ENCODE peak calls at places on chromosomes 5 and 9, in seven cellular contexts. M, A, R, P, O, K and Y are unnamed samples.
A peak's percentile ranks its signal among the peaks of the same experiment; 100 is the strongest.

GRCh38 chr5:150208187-150209015 is 18.5 kb downstream of the SLC6A7 start:
- DNase-seq in M (peak; percentile 79), A (no peak), R (no peak), P (no peak), O (no peak), K (no peak), Y (no peak)

GRCh38 chr9:117247271-117247670 is 167.6 kb downstream of the ASTN2 start:
- DNase-seq in M (no peak), A (no peak), R (no peak), P (no peak), O (no peak), K (no peak), Y (no peak)

GRCh38 chr5:55234171-55234700 is 828 bp upstream of the CCNO start:
- DNase-seq in M (peak; percentile 19), A (no peak), R (no peak), P (peak; percentile 18), O (peak; percentile 48), K (no peak), Y (no peak)

GRCh38 chr5:58629190-58630159 is 46.6 kb downstream of the RAB3C start:
- DNase-seq in M (no peak), A (no peak), R (no peak), P (no peak), O (no peak), K (no peak), Y (no peak)

GRCh38 chr9:100575765-100576368 is 2.0 kb upstream of the CAVIN4 start:
- DNase-seq in M (peak; percentile 73), A (no peak), R (no peak), P (no peak), O (no peak), K (no peak), Y (no peak)

GRCh38 chr5:115543365-115543700 is 1.2 kb downstream of the FEM1C start:
- DNase-seq in M (no peak), A (no peak), R (no peak), P (no peak), O (no peak), K (no peak), Y (no peak)

GRCh38 chr5:173456751-173457171 is 128.5 kb upstream of the STC2 start:
- DNase-seq in M (peak; percentile 81), A (no peak), R (no peak), P (no peak), O (no peak), K (no peak), Y (peak; percentile 46)

GRCh38 chr9:69157751-69158466 is 16.2 kb upstream of the TJP2 start:
- DNase-seq in M (peak; percentile 84), A (no peak), R (no peak), P (no peak), O (no peak), K (peak; percentile 46), Y (no peak)

GRCh38 chr9:124353811-124354274 is 61.4 kb downstream of the PSMB7 start:
- DNase-seq in M (peak; percentile 79), A (no peak), R (no peak), P (no peak), O (no peak), K (peak; percentile 27), Y (no peak)

GRCh38 chr5:136811551-136811950 is 446.2 kb upstream of the TRPC7 start:
- DNase-seq in M (peak; percentile 86), A (no peak), R (no peak), P (no peak), O (no peak), K (peak; percentile 61), Y (no peak)

GRCh38 chr5:140546851-140547507 is 483 bp upstream of the EIF4EBP3 start:
- DNase-seq in M (no peak), A (no peak), R (no peak), P (no peak), O (peak; percentile 50), K (no peak), Y (no peak)

GRCh38 chr9:651372-651771 is 190.1 kb upstream of the DMRT1 start:
- DNase-seq in M (no peak), A (no peak), R (no peak), P (no peak), O (no peak), K (no peak), Y (no peak)

GRCh38 chr5:102910240-102911226 is 155.4 kb downstream of the PAM start:
- DNase-seq in M (peak; percentile 70), A (no peak), R (no peak), P (no peak), O (no peak), K (peak; percentile 2), Y (no peak)

GRCh38 chr5:134436523-134437339 is 25.1 kb upstream of the CDKN2AIPNL start:
- DNase-seq in M (peak; percentile 98), A (peak; percentile 70), R (peak; percentile 54), P (peak; percentile 67), O (no peak), K (peak; percentile 74), Y (no peak)

GRCh38 chr5:2391021-2391420 is 360.5 kb downstream of the IRX2 start:
- DNase-seq in M (no peak), A (no peak), R (no peak), P (no peak), O (no peak), K (no peak), Y (no peak)

GRCh38 chr9:121746411-121746810 is 95.0 kb downstream of the DAB2IP start:
- DNase-seq in M (no peak), A (no peak), R (no peak), P (no peak), O (no peak), K (no peak), Y (no peak)

GRCh38 chr5:179023528-179024189 is at the start of gene ZNF879:
- DNase-seq in M (peak; percentile 94), A (peak; percentile 85), R (peak; percentile 25), P (peak; percentile 79), O (peak; percentile 95), K (peak; percentile 86), Y (peak; percentile 65)

GRCh38 chr9:123111427-123111826 is 78.0 kb downstream of the GPR21 start:
- DNase-seq in M (no peak), A (no peak), R (no peak), P (no peak), O (no peak), K (no peak), Y (no peak)

GRCh38 chr5:83957188-83957587 is 236.5 kb upstream of the HAPLN1 start:
- DNase-seq in M (peak; percentile 33), A (no peak), R (no peak), P (no peak), O (no peak), K (no peak), Y (no peak)

GRCh38 chr5:14204785-14205321 is 61.7 kb downstream of the TRIO start:
- DNase-seq in M (peak; percentile 82), A (no peak), R (no peak), P (peak; percentile 34), O (peak; percentile 75), K (no peak), Y (no peak)

GRCh38 chr9:32783168-32783891 is at the start of gene TMEM215:
- DNase-seq in M (no peak), A (no peak), R (no peak), P (peak; percentile 5), O (peak; percentile 28), K (no peak), Y (no peak)

GRCh38 chr5:72505026-72505425 is 2.2 kb downstream of the ZNF366 start:
- DNase-seq in M (no peak), A (no peak), R (no peak), P (no peak), O (no peak), K (no peak), Y (no peak)

GRCh38 chr5:7495133-7495521 is 99.2 kb downstream of the ADCY2 start:
- DNase-seq in M (no peak), A (no peak), R (no peak), P (no peak), O (no peak), K (no peak), Y (no peak)

GRCh38 chr9:130712564-130713285 is 19.1 kb downstream of the EXOSC2 start:
- DNase-seq in M (peak; percentile 98), A (peak; percentile 97), R (peak; percentile 95), P (peak; percentile 99), O (peak; percentile 99), K (peak; percentile 97), Y (peak; percentile 86)

GRCh38 chr5:7815757-7816534 is 35.0 kb downstream of the CFAP90 start:
- DNase-seq in M (peak; percentile 39), A (peak; percentile 60), R (peak; percentile 67), P (peak; percentile 72), O (peak; percentile 84), K (peak; percentile 4), Y (peak; percentile 4)

GRCh38 chr5:141001854-141002666 is 35.8 kb downstream of the PCDHAC2 start:
- DNase-seq in M (no peak), A (no peak), R (no peak), P (peak; percentile 52), O (peak; percentile 30), K (no peak), Y (no peak)

GRCh38 chr9:97635026-97635425 is 1.4 kb downstream of the NCBP1 start:
- DNase-seq in M (no peak), A (no peak), R (no peak), P (no peak), O (no peak), K (no peak), Y (no peak)

GRCh38 chr5:168401226-168401625 is 85.0 kb upstream of the RARS1 start:
- DNase-seq in M (no peak), A (no peak), R (no peak), P (no peak), O (no peak), K (no peak), Y (no peak)

GRCh38 chr5:133159543-133159942 is 107.7 kb downstream of the HSPA4 start:
- DNase-seq in M (no peak), A (no peak), R (no peak), P (no peak), O (no peak), K (no peak), Y (no peak)